ENCODE peak calls at places on chromosomes 1 and 21, in eight cellular contexts. One of them, this sample, is unnamed.

GRCh38 chr1:111990026-111990877 is 784 bp upstream of the KCND3 start:
- DNase-seq in PC-9: no peak
- DNase-seq in cardiac fibroblast: peak
- DNase-seq in epithelial cell of esophagus: peak
- DNase-seq in GM12865: no peak
- DNase-seq in fibroblast of villous mesenchyme: no peak
- DNase-seq in WERI-Rb-1: peak
- DNase-seq in colonic mucosa: peak
- DNase-seq in this sample: no peak

GRCh38 chr1:75672528-75673393 is 51.7 kb upstream of the ACADM start:
- DNase-seq in PC-9: peak
- DNase-seq in cardiac fibroblast: peak
- DNase-seq in epithelial cell of esophagus: peak
- DNase-seq in GM12865: peak
- DNase-seq in fibroblast of villous mesenchyme: peak
- DNase-seq in WERI-Rb-1: no peak
- DNase-seq in colonic mucosa: no peak
- DNase-seq in this sample: peak

GRCh38 chr1:204837440-204838084 is 33.1 kb upstream of the NFASC start:
- DNase-seq in PC-9: peak
- DNase-seq in cardiac fibroblast: peak
- DNase-seq in epithelial cell of esophagus: peak
- DNase-seq in GM12865: peak
- DNase-seq in fibroblast of villous mesenchyme: peak
- DNase-seq in WERI-Rb-1: no peak
- DNase-seq in colonic mucosa: peak
- DNase-seq in this sample: peak

GRCh38 chr1:205417884-205418283 is 4.0 kb downstream of the LEMD1 start:
- DNase-seq in PC-9: no peak
- DNase-seq in cardiac fibroblast: no peak
- DNase-seq in epithelial cell of esophagus: no peak
- DNase-seq in GM12865: no peak
- DNase-seq in fibroblast of villous mesenchyme: no peak
- DNase-seq in WERI-Rb-1: peak
- DNase-seq in colonic mucosa: no peak
- DNase-seq in this sample: no peak

GRCh38 chr1:3454811-3455618 is 550 bp downstream of the ARHGEF16 start:
- DNase-seq in PC-9: no peak
- DNase-seq in cardiac fibroblast: no peak
- DNase-seq in epithelial cell of esophagus: no peak
- DNase-seq in GM12865: no peak
- DNase-seq in fibroblast of villous mesenchyme: no peak
- DNase-seq in WERI-Rb-1: peak
- DNase-seq in colonic mucosa: peak
- DNase-seq in this sample: no peak

GRCh38 chr1:75136921-75137641 is 2.9 kb downstream of the LHX8 start:
- DNase-seq in PC-9: no peak
- DNase-seq in cardiac fibroblast: peak
- DNase-seq in epithelial cell of esophagus: peak
- DNase-seq in GM12865: no peak
- DNase-seq in fibroblast of villous mesenchyme: no peak
- DNase-seq in WERI-Rb-1: no peak
- DNase-seq in colonic mucosa: no peak
- DNase-seq in this sample: no peak

GRCh38 chr1:113721010-113721409 is 38.3 kb downstream of the PHTF1 start:
- DNase-seq in PC-9: no peak
- DNase-seq in cardiac fibroblast: no peak
- DNase-seq in epithelial cell of esophagus: no peak
- DNase-seq in GM12865: no peak
- DNase-seq in fibroblast of villous mesenchyme: no peak
- DNase-seq in WERI-Rb-1: no peak
- DNase-seq in colonic mucosa: no peak
- DNase-seq in this sample: no peak

GRCh38 chr1:206469933-206470691 is at the start of gene IKBKE:
- DNase-seq in PC-9: peak
- DNase-seq in cardiac fibroblast: peak
- DNase-seq in epithelial cell of esophagus: peak
- DNase-seq in GM12865: peak
- DNase-seq in fibroblast of villous mesenchyme: peak
- DNase-seq in WERI-Rb-1: no peak
- DNase-seq in colonic mucosa: peak
- DNase-seq in this sample: peak

GRCh38 chr1:230852959-230853358 is 15.4 kb downstream of the C1orf198 start:
- DNase-seq in PC-9: no peak
- DNase-seq in cardiac fibroblast: no peak
- DNase-seq in epithelial cell of esophagus: no peak
- DNase-seq in GM12865: no peak
- DNase-seq in fibroblast of villous mesenchyme: no peak
- DNase-seq in WERI-Rb-1: no peak
- DNase-seq in colonic mucosa: no peak
- DNase-seq in this sample: no peak

GRCh38 chr1:230850547-230850946 is 17.8 kb downstream of the C1orf198 start:
- DNase-seq in PC-9: no peak
- DNase-seq in cardiac fibroblast: no peak
- DNase-seq in epithelial cell of esophagus: no peak
- DNase-seq in GM12865: no peak
- DNase-seq in fibroblast of villous mesenchyme: no peak
- DNase-seq in WERI-Rb-1: no peak
- DNase-seq in colonic mucosa: no peak
- DNase-seq in this sample: no peak

GRCh38 chr1:230849451-230850194 is 18.7 kb downstream of the C1orf198 start:
- DNase-seq in PC-9: no peak
- DNase-seq in cardiac fibroblast: peak
- DNase-seq in epithelial cell of esophagus: peak
- DNase-seq in GM12865: no peak
- DNase-seq in fibroblast of villous mesenchyme: peak
- DNase-seq in WERI-Rb-1: no peak
- DNase-seq in colonic mucosa: no peak
- DNase-seq in this sample: peak

GRCh38 chr1:230853736-230854135 is 14.6 kb downstream of the C1orf198 start:
- DNase-seq in PC-9: no peak
- DNase-seq in cardiac fibroblast: no peak
- DNase-seq in epithelial cell of esophagus: no peak
- DNase-seq in GM12865: no peak
- DNase-seq in fibroblast of villous mesenchyme: no peak
- DNase-seq in WERI-Rb-1: no peak
- DNase-seq in colonic mucosa: no peak
- DNase-seq in this sample: no peak

GRCh38 chr1:230851291-230851691 is 17.0 kb downstream of the C1orf198 start:
- DNase-seq in PC-9: no peak
- DNase-seq in cardiac fibroblast: peak
- DNase-seq in epithelial cell of esophagus: no peak
- DNase-seq in GM12865: no peak
- DNase-seq in fibroblast of villous mesenchyme: peak
- DNase-seq in WERI-Rb-1: no peak
- DNase-seq in colonic mucosa: no peak
- DNase-seq in this sample: no peak
- H3K4me3 ChIP-seq in PC-9: no peak
- H3K4me3 ChIP-seq in cardiac fibroblast: no peak
- H3K4me3 ChIP-seq in epithelial cell of esophagus: no peak
- H3K4me3 ChIP-seq in GM12865: no peak
- H3K4me3 ChIP-seq in fibroblast of villous mesenchyme: no peak
- H3K4me3 ChIP-seq in WERI-Rb-1: no peak
- H3K4me3 ChIP-seq in colonic mucosa: no peak
- H3K4me3 ChIP-seq in this sample: no peak

GRCh38 chr21:39181205-39181818 is 1.9 kb downstream of the PSMG1 start:
- DNase-seq in PC-9: no peak
- DNase-seq in cardiac fibroblast: no peak
- DNase-seq in epithelial cell of esophagus: no peak
- DNase-seq in GM12865: no peak
- DNase-seq in fibroblast of villous mesenchyme: no peak
- DNase-seq in WERI-Rb-1: no peak
- DNase-seq in colonic mucosa: no peak
- DNase-seq in this sample: no peak

GRCh38 chr21:39182484-39183271 is 573 bp downstream of the PSMG1 start:
- DNase-seq in PC-9: peak
- DNase-seq in cardiac fibroblast: peak
- DNase-seq in epithelial cell of esophagus: peak
- DNase-seq in GM12865: no peak
- DNase-seq in fibroblast of villous mesenchyme: peak
- DNase-seq in WERI-Rb-1: peak
- DNase-seq in colonic mucosa: peak
- DNase-seq in this sample: no peak

GRCh38 chr21:39182016-39182415 is 1.2 kb downstream of the PSMG1 start:
- DNase-seq in PC-9: no peak
- DNase-seq in cardiac fibroblast: no peak
- DNase-seq in epithelial cell of esophagus: no peak
- DNase-seq in GM12865: no peak
- DNase-seq in fibroblast of villous mesenchyme: peak
- DNase-seq in WERI-Rb-1: no peak
- DNase-seq in colonic mucosa: no peak
- DNase-seq in this sample: no peak

GRCh38 chr21:39183272-39184049 is at the start of gene PSMG1:
- DNase-seq in PC-9: peak
- DNase-seq in cardiac fibroblast: peak
- DNase-seq in epithelial cell of esophagus: peak
- DNase-seq in GM12865: peak
- DNase-seq in fibroblast of villous mesenchyme: peak
- DNase-seq in WERI-Rb-1: peak
- DNase-seq in colonic mucosa: peak
- DNase-seq in this sample: peak

GRCh38 chr21:39180429-39181019 is 2.7 kb downstream of the PSMG1 start:
- DNase-seq in PC-9: no peak
- DNase-seq in cardiac fibroblast: no peak
- DNase-seq in epithelial cell of esophagus: peak
- DNase-seq in GM12865: no peak
- DNase-seq in fibroblast of villous mesenchyme: no peak
- DNase-seq in WERI-Rb-1: no peak
- DNase-seq in colonic mucosa: no peak
- DNase-seq in this sample: no peak
- TF ChIP-seq CTCF in PC-9: no peak
- TF ChIP-seq CTCF in cardiac fibroblast: peak
- TF ChIP-seq CTCF in epithelial cell of esophagus: peak
- TF ChIP-seq CTCF in GM12865: peak
- TF ChIP-seq CTCF in fibroblast of villous mesenchyme: peak
- TF ChIP-seq CTCF in WERI-Rb-1: no peak
- TF ChIP-seq CTCF in colonic mucosa: no peak
- TF ChIP-seq CTCF in this sample: peak

GRCh38 chr1:78045600-78045849 is 241 bp upstream of the GIPC2 start:
- DNase-seq in PC-9: no peak
- DNase-seq in cardiac fibroblast: no peak
- DNase-seq in epithelial cell of esophagus: no peak
- DNase-seq in GM12865: no peak
- DNase-seq in fibroblast of villous mesenchyme: no peak
- DNase-seq in WERI-Rb-1: no peak
- DNase-seq in colonic mucosa: no peak
- DNase-seq in this sample: no peak
- H3K4me3 ChIP-seq in PC-9: no peak
- H3K4me3 ChIP-seq in cardiac fibroblast: peak
- H3K4me3 ChIP-seq in epithelial cell of esophagus: peak
- H3K4me3 ChIP-seq in GM12865: no peak
- H3K4me3 ChIP-seq in fibroblast of villous mesenchyme: peak
- H3K4me3 ChIP-seq in WERI-Rb-1: no peak
- H3K4me3 ChIP-seq in colonic mucosa: peak
- H3K4me3 ChIP-seq in this sample: peak

GRCh38 chr1:210185063-210185462 is 47.5 kb upstream of the SERTAD4 start:
- DNase-seq in PC-9: no peak
- DNase-seq in cardiac fibroblast: no peak
- DNase-seq in epithelial cell of esophagus: no peak
- DNase-seq in GM12865: no peak
- DNase-seq in fibroblast of villous mesenchyme: no peak
- DNase-seq in WERI-Rb-1: no peak
- DNase-seq in colonic mucosa: no peak
- DNase-seq in this sample: no peak
- TF ChIP-seq CTCF in PC-9: no peak
- TF ChIP-seq CTCF in cardiac fibroblast: no peak
- TF ChIP-seq CTCF in epithelial cell of esophagus: no peak
- TF ChIP-seq CTCF in GM12865: no peak
- TF ChIP-seq CTCF in fibroblast of villous mesenchyme: no peak
- TF ChIP-seq CTCF in WERI-Rb-1: peak
- TF ChIP-seq CTCF in colonic mucosa: no peak
- TF ChIP-seq CTCF in this sample: no peak

DNA sequence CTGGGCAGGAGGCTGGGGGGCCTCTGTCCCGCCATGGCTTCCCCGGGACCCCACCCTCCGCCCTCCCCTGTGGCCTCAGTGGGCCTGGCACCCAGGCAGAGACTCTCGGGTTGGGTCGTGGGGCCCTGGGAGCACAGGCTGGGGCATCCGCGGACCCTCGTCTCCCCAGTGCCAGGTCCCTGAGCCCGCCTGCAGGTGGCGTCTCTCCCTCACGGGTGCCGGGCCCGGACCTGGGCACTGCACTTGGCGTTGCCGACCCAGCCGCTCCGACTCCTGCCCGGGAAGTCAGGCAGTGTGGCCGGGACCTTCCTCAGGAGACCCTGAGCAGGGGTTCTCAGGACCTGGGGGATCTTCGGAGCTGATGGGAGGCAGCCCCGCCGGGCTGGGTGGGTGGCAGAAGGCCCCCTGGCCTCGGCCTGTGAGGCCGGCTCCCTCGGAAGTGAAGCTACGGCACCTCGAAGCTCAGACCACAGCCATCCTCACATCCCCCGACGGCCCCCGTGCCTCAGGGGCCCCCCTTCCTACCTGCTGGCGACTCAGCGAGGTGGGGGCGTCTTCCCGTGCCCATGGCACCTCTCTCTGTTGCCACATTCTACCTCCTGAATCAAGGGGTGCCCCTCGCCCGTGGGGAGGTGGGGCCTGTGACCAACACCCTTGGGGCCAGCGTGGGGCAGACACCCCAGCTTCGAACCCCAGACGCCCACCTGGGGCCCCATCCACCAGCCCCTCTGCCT is 6.4 kb upstream of the C1orf159 start:
- DNase-seq in PC-9: peak
- DNase-seq in cardiac fibroblast: peak
- DNase-seq in epithelial cell of esophagus: peak
- DNase-seq in GM12865: peak
- DNase-seq in fibroblast of villous mesenchyme: peak
- DNase-seq in WERI-Rb-1: peak
- DNase-seq in colonic mucosa: peak
- DNase-seq in this sample: no peak
- H3K4me3 ChIP-seq in PC-9: peak
- H3K4me3 ChIP-seq in cardiac fibroblast: no peak
- H3K4me3 ChIP-seq in epithelial cell of esophagus: no peak
- H3K4me3 ChIP-seq in GM12865: no peak
- H3K4me3 ChIP-seq in fibroblast of villous mesenchyme: peak
- H3K4me3 ChIP-seq in WERI-Rb-1: no peak
- H3K4me3 ChIP-seq in colonic mucosa: peak
- H3K4me3 ChIP-seq in this sample: peak

This sample was measured in AG09309.